ENCODE peak calls at places on chromosome 11, in seven cellular contexts. K, C, U, I, M, X and S are unnamed samples.

GRCh38 chr11:107078375-107078774 is 60.1 kb upstream of the GUCY1A2 start:
- DNase-seq in I (no peak), M (no peak), C (no peak), K (no peak), X (no peak), U (no peak), S (no peak)

GRCh38 chr11:14625804-14626203 is 17.8 kb upstream of the PDE3B start:
- DNase-seq in I (no peak), U (no peak), K (no peak), X (no peak), C (no peak), M (no peak), S (no peak)

GRCh38 chr11:17610402-17610894 is 63.4 kb downstream of the OTOG start:
- DNase-seq in M (no peak), C (no peak), X (no peak), I (peak), K (no peak), U (no peak), S (no peak)

GRCh38 chr11:45928535-45929215 is 6.2 kb downstream of the LARGE2 start:
- DNase-seq in U (no peak), C (no peak), I (no peak), K (no peak), X (no peak), M (no peak), S (no peak)

GRCh38 chr11:65792456-65792855 is 5.6 kb downstream of the OVOL1 start:
- DNase-seq in X (no peak), I (no peak), U (no peak), M (no peak), C (no peak), K (no peak), S (no peak)

GRCh38 chr11:64763804-64764611 is 4.2 kb upstream of the PYGM start:
- DNase-seq in C (peak), M (peak), X (peak), I (no peak), U (no peak), K (no peak), S (no peak)

GRCh38 chr11:32893091-32893946 is 708 bp downstream of the QSER1 start:
- DNase-seq in X (peak), K (peak), M (peak), I (no peak), C (peak), U (peak), S (no peak)

GRCh38 chr11:6638437-6638836 is 17.2 kb downstream of the DCHS1 start:
- DNase-seq in C (no peak), I (no peak), U (no peak), M (no peak), X (no peak), K (no peak), S (no peak)

GRCh38 chr11:115181480-115181879 is 322.7 kb downstream of the CADM1 start:
- DNase-seq in U (no peak), C (no peak), X (no peak), I (no peak), M (no peak), K (no peak), S (no peak)

GRCh38 chr11:8566613-8567210 is 27.3 kb downstream of the STK33 start:
- DNase-seq in K (peak), U (no peak), I (no peak), M (no peak), C (no peak), X (no peak), S (no peak)
- TF ChIP-seq CTCF in K (peak), U (peak), I (peak), M (peak), C (peak), X (no peak), S (no peak)

DNA sequence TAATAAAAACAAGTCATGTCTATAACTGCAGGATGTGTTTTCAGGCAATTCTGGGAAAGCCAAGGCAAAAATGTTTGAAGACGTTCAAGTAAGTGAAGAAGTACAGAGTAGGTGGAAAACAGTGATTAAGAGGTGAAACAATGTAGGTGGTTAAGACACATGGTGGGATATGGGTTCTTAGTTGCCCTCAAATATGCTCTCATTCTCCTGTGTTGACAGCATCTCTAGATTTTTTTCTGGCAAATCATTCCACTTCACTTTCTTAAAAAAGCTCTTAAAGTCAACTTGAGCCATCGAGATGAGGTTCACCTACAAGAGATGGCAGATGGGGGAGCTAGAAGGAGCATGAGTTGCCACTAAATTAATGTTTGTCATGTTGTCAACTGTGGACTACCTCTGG is 1041.0 kb upstream of the CNTN5 start:
- DNase-seq in X (no peak), C (no peak), U (no peak), I (no peak), K (peak), M (no peak), S (no peak)
- TF ChIP-seq CTCF in X (no peak), C (no peak), U (no peak), I (no peak), K (no peak), M (no peak), S (no peak)

DNA sequence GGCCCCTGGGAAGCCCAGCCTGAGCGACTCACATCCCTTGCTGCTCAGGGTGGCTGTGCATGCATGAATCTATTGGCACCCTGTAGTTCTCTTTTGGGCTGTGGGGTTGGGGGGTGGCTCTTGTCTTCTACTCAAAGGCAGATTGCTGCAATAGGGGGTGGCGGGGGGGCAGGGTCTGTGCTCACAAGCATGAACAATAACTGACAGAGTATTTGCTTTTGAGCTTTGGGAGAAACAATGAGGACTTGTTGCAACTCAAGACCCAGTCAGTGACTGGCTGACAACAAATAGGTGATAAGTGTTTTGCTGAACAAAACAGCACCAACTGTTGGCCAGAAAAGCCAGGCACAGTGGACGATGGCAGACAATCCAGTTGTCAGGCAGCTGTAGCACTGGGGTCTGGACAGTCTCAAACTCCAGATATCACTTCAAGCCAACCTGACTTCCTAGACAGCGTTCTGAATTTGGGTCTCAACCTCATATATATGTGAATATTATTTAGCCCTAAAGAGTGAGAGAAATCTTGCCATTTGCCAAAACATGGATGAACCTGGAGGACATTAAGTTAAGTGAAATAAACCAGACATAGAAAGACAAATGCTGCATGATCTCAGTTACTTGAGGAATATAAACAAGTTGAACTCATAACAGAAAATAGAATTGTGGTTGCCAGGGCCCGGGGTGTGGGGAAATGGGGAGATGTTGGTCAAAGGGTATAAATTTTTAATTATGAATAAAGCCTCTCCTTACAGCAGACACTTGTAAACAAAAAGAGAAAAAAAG is 61.7 kb downstream of the ME3 start:
- DNase-seq in K (no peak), M (no peak), C (no peak), U (no peak), X (no peak), I (no peak), S (no peak)
- TF ChIP-seq CTCF in K (no peak), M (no peak), C (no peak), U (no peak), X (no peak), I (no peak), S (no peak)

DNA sequence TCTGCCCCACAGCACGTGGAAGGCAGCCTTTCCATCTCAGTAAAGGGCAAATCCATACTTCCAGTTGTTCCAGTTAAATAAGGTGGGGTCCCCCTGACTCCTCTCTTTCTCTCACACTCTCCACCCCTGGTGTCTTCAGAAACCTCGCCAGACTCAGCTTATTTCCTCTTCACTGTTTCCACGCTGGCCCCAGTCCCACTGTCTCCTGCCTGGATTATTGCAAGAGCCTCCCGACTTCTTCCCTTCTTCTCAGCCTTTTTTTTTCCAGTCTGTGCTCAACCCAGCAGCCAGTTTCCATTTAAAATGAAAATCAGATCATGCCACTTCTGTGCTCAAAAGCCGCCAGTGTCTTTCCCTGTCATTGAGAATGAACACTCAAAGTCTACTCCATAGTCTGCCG is 131.4 kb downstream of the PKNOX2 start:
- DNase-seq in K (no peak), I (no peak), C (no peak), X (no peak), M (no peak), U (no peak), S (no peak)
- TF ChIP-seq CTCF in K (no peak), I (no peak), C (no peak), X (no peak), M (no peak), U (no peak), S (no peak)

DNA sequence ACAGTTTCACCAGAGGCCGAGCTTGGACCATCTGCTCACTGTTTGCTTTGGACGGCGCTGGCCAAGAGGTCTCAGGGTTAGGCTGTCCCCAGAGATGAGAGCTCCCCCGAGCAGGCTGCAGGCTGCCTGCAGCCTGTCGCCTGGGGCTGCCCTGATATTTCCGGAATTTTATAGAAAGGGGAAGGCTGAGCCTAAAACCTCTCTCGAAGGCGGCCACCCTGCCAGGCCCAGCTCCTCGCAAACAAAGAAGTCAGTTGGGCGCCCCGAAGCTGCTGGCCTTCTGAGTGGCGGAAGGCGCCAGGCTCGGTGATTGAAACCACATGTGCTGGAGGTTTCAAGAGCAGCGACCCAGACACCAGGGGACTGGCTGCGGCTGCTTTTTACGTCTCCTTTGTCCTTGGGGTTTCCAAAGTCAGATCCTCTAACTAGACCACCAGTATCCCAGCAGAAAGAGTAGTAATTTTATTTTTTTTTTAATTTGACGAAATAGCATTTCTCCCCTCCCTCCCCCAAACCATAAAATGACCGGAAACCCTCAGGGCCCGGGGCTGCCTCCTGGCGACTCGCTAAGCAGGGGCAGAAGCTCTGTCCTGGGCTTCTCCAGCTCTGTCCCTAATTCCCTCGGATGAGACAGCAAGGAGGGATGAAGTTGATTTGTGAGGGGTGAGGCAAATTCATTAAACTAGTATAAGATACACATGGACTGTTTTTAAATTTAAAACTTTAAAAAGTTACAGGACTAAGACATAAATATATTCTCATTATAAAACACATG is 57.4 kb downstream of the CLMP start:
- DNase-seq in I (no peak), C (no peak), M (no peak), K (peak), U (peak), X (peak), S (no peak)
- TF ChIP-seq CTCF in I (no peak), C (no peak), M (no peak), K (peak), U (no peak), X (no peak), S (no peak)

GRCh38 chr11:1231396-1232327 is 8.8 kb downstream of the MUC5B start:
- DNase-seq in X (no peak), C (no peak), M (no peak), U (no peak), I (no peak), K (no peak), S (no peak)

GRCh38 chr11:1228921-1229451 is 6.1 kb downstream of the MUC5B start:
- DNase-seq in U (no peak), M (no peak), I (no peak), X (no peak), K (no peak), C (no peak), S (no peak)

GRCh38 chr11:1229471-1230120 is 6.7 kb downstream of the MUC5B start:
- DNase-seq in U (no peak), K (no peak), M (no peak), X (no peak), C (no peak), I (no peak), S (no peak)

GRCh38 chr11:1230121-1230455 is 7.2 kb downstream of the MUC5B start:
- DNase-seq in K (no peak), X (no peak), U (no peak), I (no peak), M (no peak), C (no peak), S (no peak)

DNA sequence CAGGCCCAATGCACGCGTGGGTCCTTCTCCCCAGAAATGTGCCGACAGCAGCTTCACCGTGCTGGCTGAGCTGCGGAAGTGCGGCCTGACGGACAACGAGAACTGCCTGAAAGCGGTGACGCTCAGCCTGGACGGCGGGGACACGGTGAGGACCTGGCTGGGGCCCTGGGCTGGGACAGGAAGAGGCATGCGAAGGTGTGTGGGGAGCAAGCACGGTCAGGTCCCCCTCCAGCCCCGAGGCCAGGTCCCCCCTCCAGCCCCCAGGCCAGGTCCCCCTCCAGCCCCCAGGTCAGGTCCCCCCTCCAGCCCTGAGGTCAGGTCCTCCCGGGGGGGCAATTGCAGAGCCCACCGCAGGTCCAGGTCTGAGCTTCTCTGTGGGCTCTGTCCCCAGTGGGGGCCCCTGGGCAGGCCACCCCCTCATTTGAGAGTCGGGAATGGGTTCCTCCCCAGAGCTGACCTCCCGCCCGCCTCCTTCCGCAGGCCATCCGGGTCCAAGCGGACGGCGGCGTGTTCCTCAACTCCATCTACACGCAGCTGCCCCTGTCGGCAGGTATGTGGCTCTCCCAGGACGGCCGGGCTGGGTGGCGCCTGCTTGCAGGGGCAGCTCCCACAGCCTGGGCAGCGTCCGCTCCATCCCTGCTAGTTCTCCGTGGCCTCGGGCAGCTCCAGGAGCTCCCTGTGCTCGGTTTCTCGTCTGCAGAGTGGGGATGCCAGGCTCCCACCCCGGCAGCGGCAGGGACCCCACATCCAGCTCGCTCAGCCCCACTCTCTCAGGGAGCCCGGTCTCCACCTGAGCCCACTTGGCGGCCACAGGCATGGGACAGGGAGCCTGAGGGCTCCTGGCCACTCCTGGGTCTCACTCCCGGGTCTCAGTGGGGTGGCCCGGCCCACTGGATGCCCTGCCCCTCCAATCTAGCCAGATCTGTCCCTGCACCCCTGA is 7.9 kb downstream of the MUC5B start:
- DNase-seq in K (no peak), M (no peak), U (no peak), X (no peak), I (no peak), C (no peak), S (no peak)
- TF ChIP-seq CTCF in K (no peak), M (no peak), U (no peak), X (no peak), I (no peak), C (no peak), S (no peak)

GRCh38 chr11:111926505-111927391 is 8.0 kb downstream of the C11orf52 start:
- DNase-seq in M (peak), K (peak), X (peak), C (peak), U (peak), I (no peak), S (peak)
- TF ChIP-seq CTCF in M (no peak), K (peak), X (no peak), C (no peak), U (no peak), I (no peak), S (no peak)